ENCODE peak calls at places on chromosomes 11 and 22, in four cellular contexts. One of them, this sample, is unnamed.

GRCh38 chr11:13343067-13343466 is 65.5 kb downstream of the BMAL1 start:
- DNase-seq in K562: no peak
- DNase-seq in HepG2: no peak
- DNase-seq in SK-N-SH: no peak
- DNase-seq in this sample: no peak

GRCh38 chr11:125338886-125339811 is 156.9 kb downstream of the FEZ1 start:
- DNase-seq in K562: no peak
- DNase-seq in HepG2: no peak
- DNase-seq in SK-N-SH: peak; percentile 61
- DNase-seq in this sample: no peak

GRCh38 chr11:132644511-132644910 is 887.8 kb downstream of the OPCML start:
- DNase-seq in K562: no peak
- DNase-seq in HepG2: no peak
- DNase-seq in SK-N-SH: peak; percentile 10
- DNase-seq in this sample: no peak

GRCh38 chr11:76321820-76322524 is 59.0 kb downstream of the THAP12 start:
- DNase-seq in K562: no peak
- DNase-seq in HepG2: no peak
- DNase-seq in SK-N-SH: no peak
- DNase-seq in this sample: peak; percentile 19

GRCh38 chr11:130915556-130916237 is 582 bp downstream of the SNX19 start:
- DNase-seq in K562: no peak
- DNase-seq in HepG2: no peak
- DNase-seq in SK-N-SH: peak; percentile 30
- DNase-seq in this sample: no peak

GRCh38 chr11:32983506-32983905 is 32.2 kb upstream of the DEPDC7 start:
- DNase-seq in K562: no peak
- DNase-seq in HepG2: no peak
- DNase-seq in SK-N-SH: no peak
- DNase-seq in this sample: no peak

GRCh38 chr22:28408702-28409101 is 270.9 kb downstream of the TTC28 start:
- DNase-seq in K562: no peak
- DNase-seq in HepG2: no peak
- DNase-seq in SK-N-SH: no peak
- DNase-seq in this sample: no peak

GRCh38 chr11:115919341-115920086 is 415.3 kb upstream of the CADM1 start:
- DNase-seq in K562: no peak
- DNase-seq in HepG2: no peak
- DNase-seq in SK-N-SH: no peak
- DNase-seq in this sample: no peak

GRCh38 chr11:107598225-107599139 is 7.5 kb downstream of the ELMOD1 start:
- DNase-seq in K562: no peak
- DNase-seq in HepG2: no peak
- DNase-seq in SK-N-SH: peak; percentile 45
- DNase-seq in this sample: peak; percentile 64

GRCh38 chr11:64810891-64811272 is 531 bp upstream of the MEN1 start:
- DNase-seq in K562: no peak
- DNase-seq in HepG2: peak; percentile 77
- DNase-seq in SK-N-SH: no peak
- DNase-seq in this sample: peak; percentile 30

GRCh38 chr11:115699733-115700132 is 195.5 kb upstream of the CADM1 start:
- DNase-seq in K562: no peak
- DNase-seq in HepG2: no peak
- DNase-seq in SK-N-SH: no peak
- DNase-seq in this sample: no peak

GRCh38 chr11:56841210-56841810 is 92.8 kb upstream of the OR9G4 start:
- DNase-seq in K562: peak; percentile 55
- DNase-seq in HepG2: peak; percentile 52
- DNase-seq in SK-N-SH: peak; percentile 60
- DNase-seq in this sample: peak; percentile 55

GRCh38 chr11:130945945-130946344 is 29.7 kb upstream of the SNX19 start:
- DNase-seq in K562: no peak
- DNase-seq in HepG2: no peak
- DNase-seq in SK-N-SH: no peak
- DNase-seq in this sample: no peak

GRCh38 chr11:35654711-35655110 is 7.9 kb upstream of the TRIM44 start:
- DNase-seq in K562: no peak
- DNase-seq in HepG2: no peak
- DNase-seq in SK-N-SH: no peak
- DNase-seq in this sample: no peak

GRCh38 chr22:43642319-43642718 is 169.8 kb downstream of the EFCAB6 start:
- DNase-seq in K562: no peak
- DNase-seq in HepG2: no peak
- DNase-seq in SK-N-SH: no peak
- DNase-seq in this sample: no peak

GRCh38 chr11:95922099-95922498 is 1.8 kb downstream of the MTMR2 start:
- DNase-seq in K562: no peak
- DNase-seq in HepG2: no peak
- DNase-seq in SK-N-SH: no peak
- DNase-seq in this sample: no peak

GRCh38 chr11:80414766-80415165 is 973.9 kb upstream of the TENM4 start:
- DNase-seq in K562: no peak
- DNase-seq in HepG2: no peak
- DNase-seq in SK-N-SH: no peak
- DNase-seq in this sample: no peak

GRCh38 chr11:80417681-80418080 is 976.9 kb upstream of the TENM4 start:
- DNase-seq in K562: no peak
- DNase-seq in HepG2: no peak
- DNase-seq in SK-N-SH: no peak
- DNase-seq in this sample: no peak

GRCh38 chr11:80412604-80413003 is 971.8 kb upstream of the TENM4 start:
- DNase-seq in K562: no peak
- DNase-seq in HepG2: no peak
- DNase-seq in SK-N-SH: no peak
- DNase-seq in this sample: no peak
- TF ChIP-seq FOXJ3 in K562: no peak
- TF ChIP-seq FOXJ3 in HepG2: no peak
- TF ChIP-seq FOXJ3 in SK-N-SH: no peak
- TF ChIP-seq FOXJ3 in this sample: no peak

DNA sequence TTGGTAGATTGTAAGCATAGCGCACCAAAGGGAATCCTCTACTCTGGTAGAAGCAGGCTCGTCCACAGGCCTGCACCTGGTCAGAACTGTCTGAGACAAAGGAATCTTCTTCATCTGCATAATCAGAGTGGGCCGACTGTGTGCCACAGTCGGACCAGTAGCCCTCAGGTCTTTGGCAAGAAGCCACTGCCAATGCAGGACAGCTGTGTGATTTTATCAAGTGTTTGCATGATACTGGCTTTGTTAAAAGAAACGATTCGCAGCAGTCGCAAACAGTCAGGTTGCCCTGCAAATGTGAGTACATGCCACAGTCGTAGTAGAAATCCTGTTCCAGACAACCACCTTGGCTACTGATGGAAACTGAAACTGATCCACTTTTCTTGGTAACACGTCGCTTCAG is 4.9 kb upstream of the CCDC34 start:
- DNase-seq in K562: no peak
- DNase-seq in HepG2: no peak
- DNase-seq in SK-N-SH: peak; percentile 31
- DNase-seq in this sample: no peak
- TF ChIP-seq FOXJ3 in K562: no peak
- TF ChIP-seq FOXJ3 in HepG2: no peak
- TF ChIP-seq FOXJ3 in SK-N-SH: no peak
- TF ChIP-seq FOXJ3 in this sample: no peak

GRCh38 chr22:50153756-50154140 is 16.8 kb upstream of the PANX2 start:
- DNase-seq in K562: no peak
- DNase-seq in HepG2: no peak
- DNase-seq in SK-N-SH: peak; percentile 24
- DNase-seq in this sample: no peak

GRCh38 chr22:50153056-50153755 is 17.3 kb upstream of the PANX2 start:
- DNase-seq in K562: no peak
- DNase-seq in HepG2: no peak
- DNase-seq in SK-N-SH: peak; percentile 29
- DNase-seq in this sample: no peak

GRCh38 chr22:50148991-50149721 is 21.4 kb upstream of the PANX2 start:
- DNase-seq in K562: peak; percentile 82
- DNase-seq in HepG2: peak; percentile 46
- DNase-seq in SK-N-SH: peak; percentile 84
- DNase-seq in this sample: peak; percentile 74

GRCh38 chr22:50150161-50151129 is 20.1 kb upstream of the PANX2 start:
- DNase-seq in K562: no peak
- DNase-seq in HepG2: no peak
- DNase-seq in SK-N-SH: no peak
- DNase-seq in this sample: no peak

GRCh38 chr22:50151571-50152537 is 18.7 kb upstream of the PANX2 start:
- DNase-seq in K562: no peak
- DNase-seq in HepG2: no peak
- DNase-seq in SK-N-SH: no peak
- DNase-seq in this sample: peak; percentile 61
- TF ChIP-seq FOXJ3 in K562: no peak
- TF ChIP-seq FOXJ3 in HepG2: no peak
- TF ChIP-seq FOXJ3 in SK-N-SH: no peak
- TF ChIP-seq FOXJ3 in this sample: no peak

GRCh38 chr11:28520291-28520690 is 412.1 kb downstream of the METTL15 start:
- DNase-seq in K562: no peak
- DNase-seq in HepG2: no peak
- DNase-seq in SK-N-SH: no peak
- DNase-seq in this sample: no peak

GRCh38 chr11:28517621-28518020 is 409.4 kb downstream of the METTL15 start:
- DNase-seq in K562: no peak
- DNase-seq in HepG2: no peak
- DNase-seq in SK-N-SH: no peak
- DNase-seq in this sample: no peak

GRCh38 chr11:28514391-28514790 is 406.2 kb downstream of the METTL15 start:
- DNase-seq in K562: no peak
- DNase-seq in HepG2: no peak
- DNase-seq in SK-N-SH: no peak
- DNase-seq in this sample: no peak

GRCh38 chr11:28521075-28521474 is 412.9 kb downstream of the METTL15 start:
- DNase-seq in K562: no peak
- DNase-seq in HepG2: no peak
- DNase-seq in SK-N-SH: no peak
- DNase-seq in this sample: no peak

GRCh38 chr11:28518825-28519224 is 410.6 kb downstream of the METTL15 start:
- DNase-seq in K562: no peak
- DNase-seq in HepG2: no peak
- DNase-seq in SK-N-SH: no peak
- DNase-seq in this sample: no peak
- TF ChIP-seq FOXJ3 in K562: no peak
- TF ChIP-seq FOXJ3 in HepG2: no peak
- TF ChIP-seq FOXJ3 in SK-N-SH: no peak
- TF ChIP-seq FOXJ3 in this sample: no peak

DNA sequence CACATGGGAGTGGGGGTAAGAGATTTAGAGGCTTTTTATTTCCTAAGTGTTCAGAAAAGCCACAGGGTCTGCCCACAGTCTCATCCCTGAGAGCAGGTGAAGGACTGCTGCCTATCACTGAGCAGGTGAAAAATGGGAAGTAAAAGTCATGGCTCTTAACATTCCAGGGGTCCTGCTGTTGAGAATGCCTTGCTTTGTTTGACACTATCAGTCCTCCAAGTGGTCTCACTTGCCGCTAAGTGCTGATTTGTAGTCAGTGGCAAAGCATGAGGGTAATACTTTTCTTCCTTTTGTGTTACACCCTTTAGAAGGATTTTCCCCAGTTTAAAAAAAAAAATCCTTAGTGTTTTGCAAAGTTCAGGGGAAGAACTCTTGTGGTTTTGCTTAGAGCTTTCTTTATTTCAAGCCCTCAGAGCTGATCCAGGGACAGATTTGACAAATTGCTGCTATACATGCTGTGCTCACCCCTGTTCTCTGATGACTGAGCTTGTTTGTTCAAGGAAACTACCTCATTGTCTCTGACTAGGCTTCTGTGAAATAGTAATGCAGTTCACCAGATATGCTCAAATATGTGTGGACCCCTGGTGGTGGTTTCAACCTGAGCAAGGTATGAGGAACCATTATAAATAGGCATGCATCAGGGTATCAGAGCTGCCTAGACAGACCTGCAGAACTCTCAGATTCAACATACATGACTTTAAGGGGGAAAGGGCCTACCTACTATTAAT is 141.0 kb downstream of the ARHGAP42 start:
- DNase-seq in K562: no peak
- DNase-seq in HepG2: peak; percentile 80
- DNase-seq in SK-N-SH: no peak
- DNase-seq in this sample: no peak
- TF ChIP-seq FOXJ3 in K562: no peak
- TF ChIP-seq FOXJ3 in HepG2: no peak
- TF ChIP-seq FOXJ3 in SK-N-SH: no peak
- TF ChIP-seq FOXJ3 in this sample: no peak

GRCh38 chr11:1921576-1922141 is 2.2 kb downstream of the TNNT3 start:
- DNase-seq in K562: no peak
- DNase-seq in HepG2: no peak
- DNase-seq in SK-N-SH: peak; percentile 72
- DNase-seq in this sample: no peak
- TF ChIP-seq FOXJ3 in K562: no peak
- TF ChIP-seq FOXJ3 in HepG2: no peak
- TF ChIP-seq FOXJ3 in SK-N-SH: no peak
- TF ChIP-seq FOXJ3 in this sample: no peak

DNA sequence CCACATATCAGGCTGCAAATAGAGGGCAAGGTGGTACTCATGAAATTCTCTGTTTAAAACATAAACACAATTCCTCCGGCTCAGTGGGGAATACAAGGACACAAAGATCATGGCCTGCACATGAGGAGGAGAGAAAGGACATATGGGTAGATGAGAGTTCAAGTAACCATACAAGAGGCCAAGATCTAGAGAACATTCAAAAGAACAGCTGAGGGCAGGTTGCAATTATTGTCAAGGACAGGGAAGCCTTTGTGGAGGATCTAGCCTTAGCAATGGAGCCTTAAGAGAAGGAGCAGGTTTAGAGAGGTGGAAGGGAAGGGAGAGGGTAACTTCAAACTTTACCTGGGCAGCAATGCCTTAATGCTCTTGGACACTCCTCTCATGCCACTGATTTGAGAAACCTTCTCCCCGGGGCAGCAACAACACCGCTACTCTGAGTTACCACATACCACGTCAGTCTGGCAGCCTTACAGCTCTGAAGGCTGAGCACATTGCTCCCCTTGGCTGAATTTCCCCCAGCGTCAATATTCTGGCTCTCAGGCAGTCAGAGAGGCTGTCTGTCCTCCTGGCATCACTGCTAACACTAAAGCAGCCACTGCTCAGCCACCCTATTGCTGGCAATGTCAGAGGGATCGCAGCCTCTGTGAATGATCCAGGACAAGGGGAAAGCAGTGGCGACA is 55.5 kb downstream of the CLPB start:
- DNase-seq in K562: no peak
- DNase-seq in HepG2: no peak
- DNase-seq in SK-N-SH: no peak
- DNase-seq in this sample: no peak
- TF ChIP-seq FOXJ3 in K562: no peak
- TF ChIP-seq FOXJ3 in HepG2: no peak
- TF ChIP-seq FOXJ3 in SK-N-SH: no peak
- TF ChIP-seq FOXJ3 in this sample: no peak

DNA sequence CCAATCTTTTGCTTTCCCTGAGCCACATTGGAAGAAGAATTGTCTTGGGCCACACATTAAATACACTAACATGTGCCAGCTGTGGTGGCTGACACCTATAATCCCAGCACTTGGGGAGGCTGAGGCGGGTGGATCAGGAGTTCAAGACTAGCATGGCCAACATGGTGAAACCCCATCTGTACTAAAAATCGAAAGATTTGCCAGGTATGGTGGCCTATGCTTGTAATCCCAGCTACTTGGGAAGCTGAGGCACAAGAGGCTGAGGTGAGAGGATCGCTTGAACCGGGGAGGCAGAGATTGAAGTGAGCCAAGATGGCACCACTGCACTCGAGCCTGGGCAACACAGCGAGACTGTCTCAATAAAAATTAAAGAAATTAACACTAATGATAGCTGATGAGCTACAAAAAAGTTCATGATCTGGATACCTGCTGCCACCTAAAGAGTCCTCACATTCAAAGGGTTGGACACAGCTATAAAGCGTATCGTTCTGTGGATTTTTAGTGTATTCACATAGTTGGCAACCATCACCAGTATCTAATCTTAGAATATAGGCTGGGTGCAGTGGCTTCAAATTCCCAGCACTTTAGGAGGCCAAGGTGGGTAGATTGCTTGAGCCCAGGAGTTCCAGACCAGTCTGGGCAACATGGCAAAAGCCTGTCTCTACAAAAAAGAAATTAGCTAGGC is 3.4 kb upstream of the LDHC start:
- DNase-seq in K562: no peak
- DNase-seq in HepG2: no peak
- DNase-seq in SK-N-SH: no peak
- DNase-seq in this sample: no peak
- TF ChIP-seq FOXJ3 in K562: no peak
- TF ChIP-seq FOXJ3 in HepG2: no peak
- TF ChIP-seq FOXJ3 in SK-N-SH: no peak
- TF ChIP-seq FOXJ3 in this sample: no peak

This sample was measured in WTC11.